ENCODE peak calls at places on chromosome 21, in six cellular contexts. One of them, this sample, is unnamed.
A peak's percentile ranks its signal among the peaks of the same experiment; 100 is the strongest.

GRCh38 chr21:33030633-33031032 is 4.9 kb downstream of the OLIG2 start:
- DNase-seq in IMR-90: no peak
- DNase-seq in K562: no peak
- DNase-seq in GM12878: no peak
- DNase-seq in A549: no peak
- DNase-seq in HepG2: no peak
- DNase-seq in this sample: no peak

GRCh38 chr21:31612889-31613785 is 46.4 kb upstream of the SOD1 start:
- DNase-seq in IMR-90: peak; percentile 15
- DNase-seq in K562: no peak
- DNase-seq in GM12878: no peak
- DNase-seq in A549: no peak
- DNase-seq in HepG2: no peak
- DNase-seq in this sample: no peak

GRCh38 chr21:35344582-35344981 is 295.5 kb upstream of the RUNX1 start:
- DNase-seq in IMR-90: no peak
- DNase-seq in K562: no peak
- DNase-seq in GM12878: no peak
- DNase-seq in A549: no peak
- DNase-seq in HepG2: no peak
- DNase-seq in this sample: no peak

GRCh38 chr21:38985423-38986378 is 180.0 kb downstream of the ETS2 start:
- DNase-seq in IMR-90: peak; percentile 93
- DNase-seq in K562: peak; percentile 94
- DNase-seq in GM12878: peak; percentile 12
- DNase-seq in A549: no peak
- DNase-seq in HepG2: no peak
- DNase-seq in this sample: peak; percentile 84

GRCh38 chr21:37799193-37800121 is 116.8 kb downstream of the KCNJ6 start:
- DNase-seq in IMR-90: peak; percentile 16
- DNase-seq in K562: no peak
- DNase-seq in GM12878: no peak
- DNase-seq in A549: no peak
- DNase-seq in HepG2: no peak
- DNase-seq in this sample: no peak

GRCh38 chr21:41796476-41797080 is 29.7 kb upstream of the RIPK4 start:
- DNase-seq in IMR-90: no peak
- DNase-seq in K562: no peak
- DNase-seq in GM12878: no peak
- DNase-seq in A549: no peak
- DNase-seq in HepG2: no peak
- DNase-seq in this sample: no peak

GRCh38 chr21:21159253-21159899 is 161.2 kb downstream of the NCAM2 start:
- DNase-seq in IMR-90: peak; percentile 64
- DNase-seq in K562: no peak
- DNase-seq in GM12878: no peak
- DNase-seq in A549: no peak
- DNase-seq in HepG2: no peak
- DNase-seq in this sample: no peak

GRCh38 chr21:34885125-34885524 is 164.0 kb downstream of the RUNX1 start:
- DNase-seq in IMR-90: no peak
- DNase-seq in K562: no peak
- DNase-seq in GM12878: no peak
- DNase-seq in A549: no peak
- DNase-seq in HepG2: no peak
- DNase-seq in this sample: no peak

GRCh38 chr21:42986125-42986783 is 11.9 kb downstream of the PKNOX1 start:
- DNase-seq in IMR-90: no peak
- DNase-seq in K562: no peak
- DNase-seq in GM12878: no peak
- DNase-seq in A549: no peak
- DNase-seq in HepG2: no peak
- DNase-seq in this sample: no peak

GRCh38 chr21:31110430-31110829 is 72.2 kb upstream of the KRTAP19-8 start:
- DNase-seq in IMR-90: no peak
- DNase-seq in K562: no peak
- DNase-seq in GM12878: no peak
- DNase-seq in A549: no peak
- DNase-seq in HepG2: no peak
- DNase-seq in this sample: no peak

GRCh38 chr21:41877901-41878830 is 978 bp downstream of the PRDM15 start:
- DNase-seq in IMR-90: peak; percentile 75
- DNase-seq in K562: peak; percentile 76
- DNase-seq in GM12878: no peak
- DNase-seq in A549: peak; percentile 7
- DNase-seq in HepG2: no peak
- DNase-seq in this sample: peak; percentile 70

GRCh38 chr21:34536820-34537219 is 24.8 kb upstream of the KCNE1 start:
- DNase-seq in IMR-90: peak; percentile 59
- DNase-seq in K562: no peak
- DNase-seq in GM12878: no peak
- DNase-seq in A549: no peak
- DNase-seq in HepG2: peak; percentile 43
- DNase-seq in this sample: no peak

GRCh38 chr21:31354604-31355443 is 10.8 kb upstream of the TIAM1 start:
- DNase-seq in IMR-90: peak; percentile 87
- DNase-seq in K562: no peak
- DNase-seq in GM12878: peak; percentile 51
- DNase-seq in A549: peak; percentile 11
- DNase-seq in HepG2: no peak
- DNase-seq in this sample: no peak

GRCh38 chr21:42653492-42654061 is at the start of gene PDE9A:
- DNase-seq in IMR-90: no peak
- DNase-seq in K562: peak; percentile 79
- DNase-seq in GM12878: no peak
- DNase-seq in A549: no peak
- DNase-seq in HepG2: no peak
- DNase-seq in this sample: peak; percentile 90

GRCh38 chr21:14616303-14617039 is 70.4 kb upstream of the SAMSN1 start:
- DNase-seq in IMR-90: no peak
- DNase-seq in K562: no peak
- DNase-seq in GM12878: no peak
- DNase-seq in A549: no peak
- DNase-seq in HepG2: no peak
- DNase-seq in this sample: no peak

GRCh38 chr21:33850985-33851384 is 64.6 kb downstream of the ATP5PO start:
- DNase-seq in IMR-90: no peak
- DNase-seq in K562: no peak
- DNase-seq in GM12878: no peak
- DNase-seq in A549: no peak
- DNase-seq in HepG2: no peak
- DNase-seq in this sample: no peak

GRCh38 chr21:45898781-45899180 is 82.8 kb upstream of the COL6A1 start:
- DNase-seq in IMR-90: no peak
- DNase-seq in K562: no peak
- DNase-seq in GM12878: no peak
- DNase-seq in A549: no peak
- DNase-seq in HepG2: no peak
- DNase-seq in this sample: no peak

GRCh38 chr21:32826317-32827167 is 55.0 kb upstream of the PAXBP1 start:
- DNase-seq in IMR-90: peak; percentile 63
- DNase-seq in K562: peak; percentile 36
- DNase-seq in GM12878: peak; percentile 13
- DNase-seq in A549: peak; percentile 63
- DNase-seq in HepG2: peak; percentile 54
- DNase-seq in this sample: peak; percentile 49

GRCh38 chr21:32990666-32991065 is 35.1 kb upstream of the OLIG2 start:
- DNase-seq in IMR-90: no peak
- DNase-seq in K562: no peak
- DNase-seq in GM12878: no peak
- DNase-seq in A549: no peak
- DNase-seq in HepG2: no peak
- DNase-seq in this sample: no peak

GRCh38 chr21:34693192-34693810 is 24.5 kb downstream of the CLIC6 start:
- DNase-seq in IMR-90: peak; percentile 74
- DNase-seq in K562: peak; percentile 75
- DNase-seq in GM12878: no peak
- DNase-seq in A549: peak; percentile 48
- DNase-seq in HepG2: peak; percentile 55
- DNase-seq in this sample: peak; percentile 63

GRCh38 chr21:21788591-21788990 is 790.4 kb downstream of the NCAM2 start:
- DNase-seq in IMR-90: no peak
- DNase-seq in K562: no peak
- DNase-seq in GM12878: no peak
- DNase-seq in A549: no peak
- DNase-seq in HepG2: no peak
- DNase-seq in this sample: no peak

GRCh38 chr21:46515109-46515508 is 56.4 kb downstream of the DIP2A start:
- DNase-seq in IMR-90: peak; percentile 13
- DNase-seq in K562: no peak
- DNase-seq in GM12878: no peak
- DNase-seq in A549: no peak
- DNase-seq in HepG2: no peak
- DNase-seq in this sample: no peak

GRCh38 chr21:32336711-32337110 is 38.1 kb downstream of the MRAP start:
- DNase-seq in IMR-90: peak; percentile 56
- DNase-seq in K562: no peak
- DNase-seq in GM12878: no peak
- DNase-seq in A549: no peak
- DNase-seq in HepG2: no peak
- DNase-seq in this sample: no peak

GRCh38 chr21:44532712-44533111 is 7.3 kb downstream of the KRTAP10-1 start:
- DNase-seq in IMR-90: no peak
- DNase-seq in K562: no peak
- DNase-seq in GM12878: no peak
- DNase-seq in A549: no peak
- DNase-seq in HepG2: no peak
- DNase-seq in this sample: no peak
- TF ChIP-seq SMC3 in IMR-90: no peak
- TF ChIP-seq SMC3 in K562: no peak
- TF ChIP-seq SMC3 in GM12878: no peak
- TF ChIP-seq SMC3 in A549: no peak
- TF ChIP-seq SMC3 in HepG2: no peak
- TF ChIP-seq SMC3 in this sample: no peak

GRCh38 chr21:36464590-36464989 is 15.3 kb downstream of the CLDN14 start:
- DNase-seq in IMR-90: no peak
- DNase-seq in K562: no peak
- DNase-seq in GM12878: no peak
- DNase-seq in A549: no peak
- DNase-seq in HepG2: no peak
- DNase-seq in this sample: no peak
- H3K4me3 ChIP-seq in IMR-90: no peak overlapping the region
- H3K4me3 ChIP-seq in K562: no peak overlapping the region
- H3K4me3 ChIP-seq in GM12878: no peak overlapping the region
- H3K4me3 ChIP-seq in A549: no peak overlapping the region
- H3K4me3 ChIP-seq in HepG2: no peak overlapping the region
- H3K4me3 ChIP-seq in this sample: no peak overlapping the region

GRCh38 chr21:18350216-18350615 is 53.4 kb downstream of the TMPRSS15 start:
- DNase-seq in IMR-90: no peak
- DNase-seq in K562: no peak
- DNase-seq in GM12878: no peak
- DNase-seq in A549: no peak
- DNase-seq in HepG2: no peak
- DNase-seq in this sample: no peak
- TF ChIP-seq SMC3 in IMR-90: no peak
- TF ChIP-seq SMC3 in K562: no peak
- TF ChIP-seq SMC3 in GM12878: no peak
- TF ChIP-seq SMC3 in A549: no peak
- TF ChIP-seq SMC3 in HepG2: no peak
- TF ChIP-seq SMC3 in this sample: no peak

GRCh38 chr21:29233611-29234540 is 64.8 kb upstream of the BACH1 start:
- DNase-seq in IMR-90: no peak
- DNase-seq in K562: no peak
- DNase-seq in GM12878: peak; percentile 76
- DNase-seq in A549: no peak
- DNase-seq in HepG2: no peak
- DNase-seq in this sample: no peak

GRCh38 chr21:29232601-29233541 is 65.9 kb upstream of the BACH1 start:
- DNase-seq in IMR-90: peak; percentile 55
- DNase-seq in K562: no peak
- DNase-seq in GM12878: no peak
- DNase-seq in A549: no peak
- DNase-seq in HepG2: no peak
- DNase-seq in this sample: no peak

GRCh38 chr21:29238052-29238966 is 60.4 kb upstream of the BACH1 start:
- DNase-seq in IMR-90: peak; percentile 54
- DNase-seq in K562: no peak
- DNase-seq in GM12878: no peak
- DNase-seq in A549: no peak
- DNase-seq in HepG2: no peak
- DNase-seq in this sample: no peak

GRCh38 chr21:29237110-29238051 is 61.3 kb upstream of the BACH1 start:
- DNase-seq in IMR-90: no peak
- DNase-seq in K562: no peak
- DNase-seq in GM12878: no peak
- DNase-seq in A549: no peak
- DNase-seq in HepG2: no peak
- DNase-seq in this sample: no peak

GRCh38 chr21:29235714-29236197 is 63.0 kb upstream of the BACH1 start:
- DNase-seq in IMR-90: no peak
- DNase-seq in K562: no peak
- DNase-seq in GM12878: peak; percentile 88
- DNase-seq in A549: no peak
- DNase-seq in HepG2: no peak
- DNase-seq in this sample: no peak
- H3K4me3 ChIP-seq in IMR-90: no peak overlapping the region
- H3K4me3 ChIP-seq in K562: no peak overlapping the region
- H3K4me3 ChIP-seq in GM12878: peak overlapping the region; percentile 2
- H3K4me3 ChIP-seq in A549: no peak overlapping the region
- H3K4me3 ChIP-seq in HepG2: no peak overlapping the region
- H3K4me3 ChIP-seq in this sample: no peak overlapping the region

GRCh38 chr21:40204956-40205355 is 337.7 kb downstream of the PCP4 start:
- DNase-seq in IMR-90: no peak
- DNase-seq in K562: no peak
- DNase-seq in GM12878: no peak
- DNase-seq in A549: no peak
- DNase-seq in HepG2: no peak
- DNase-seq in this sample: no peak

GRCh38 chr21:40210251-40210650 is 343.0 kb downstream of the PCP4 start:
- DNase-seq in IMR-90: no peak
- DNase-seq in K562: no peak
- DNase-seq in GM12878: no peak
- DNase-seq in A549: no peak
- DNase-seq in HepG2: no peak
- DNase-seq in this sample: no peak

GRCh38 chr21:40208960-40209359 is 341.7 kb downstream of the PCP4 start:
- DNase-seq in IMR-90: no peak
- DNase-seq in K562: no peak
- DNase-seq in GM12878: no peak
- DNase-seq in A549: no peak
- DNase-seq in HepG2: no peak
- DNase-seq in this sample: no peak

DNA sequence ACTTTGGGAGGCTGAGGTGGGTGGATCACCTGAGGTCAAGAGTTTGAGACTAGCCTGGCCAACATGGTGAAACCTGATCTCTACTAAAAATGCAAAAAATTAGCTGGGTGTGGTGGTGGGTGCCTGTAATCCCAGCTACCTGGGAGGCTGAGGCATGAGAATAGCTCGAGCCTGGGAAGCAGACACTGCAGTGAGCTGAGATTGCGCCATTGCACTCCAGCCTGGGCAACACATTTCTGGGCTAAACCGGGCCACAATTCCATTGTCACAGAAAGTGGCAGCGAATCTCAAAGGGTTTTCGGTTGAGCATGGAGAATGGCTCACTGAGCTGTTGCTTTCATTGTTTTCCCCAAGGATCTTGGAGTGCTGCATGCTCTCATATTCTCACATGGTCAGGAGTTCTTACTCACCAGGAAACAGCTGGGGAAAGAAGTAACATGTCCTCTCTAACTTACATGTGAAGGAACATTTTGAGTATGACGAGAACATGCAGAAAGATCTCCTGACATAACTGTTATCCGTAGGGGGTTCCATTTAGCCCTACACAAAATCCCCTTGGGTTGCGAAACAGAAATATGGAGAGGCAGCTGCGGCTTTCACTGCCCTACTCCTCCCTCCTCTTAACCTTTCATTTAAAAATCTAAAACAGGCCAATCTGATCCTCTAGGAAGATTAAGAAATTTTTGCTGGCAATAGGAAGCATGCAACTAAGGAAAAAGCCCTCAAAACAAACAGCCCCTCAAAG is 341.1 kb downstream of the PCP4 start:
- DNase-seq in IMR-90: no peak
- DNase-seq in K562: no peak
- DNase-seq in GM12878: no peak
- DNase-seq in A549: no peak
- DNase-seq in HepG2: no peak
- DNase-seq in this sample: no peak
- TF ChIP-seq SMC3 in IMR-90: no peak
- TF ChIP-seq SMC3 in K562: no peak
- TF ChIP-seq SMC3 in GM12878: no peak
- TF ChIP-seq SMC3 in A549: no peak
- TF ChIP-seq SMC3 in HepG2: no peak
- TF ChIP-seq SMC3 in this sample: no peak